ENCODE peak calls at places on chromosomes 7 and 10, in six cellular contexts. I, L, Y, J, A and U are unnamed samples.

GRCh38 chr7:16695621-16696237 is 49.7 kb downstream of the BZW2 start:
- DNase-seq in A (peak), I (peak), L (no peak), Y (peak), J (no peak), U (peak)

GRCh38 chr10:67917169-67917568 is 32.7 kb downstream of the SIRT1 start:
- DNase-seq in I (no peak), J (no peak), Y (no peak), L (no peak), A (no peak), U (no peak)

GRCh38 chr10:105793071-105793470 is 1152.0 kb downstream of the SORCS3 start:
- DNase-seq in J (no peak), A (no peak), I (no peak), Y (no peak), L (no peak), U (no peak)

GRCh38 chr7:151631149-151631967 is 111.7 kb upstream of the RHEB start:
- DNase-seq in Y (peak), A (no peak), J (no peak), I (no peak), L (no peak), U (no peak)

GRCh38 chr10:129767751-129768150 is 196.3 kb downstream of the EBF3 start:
- DNase-seq in I (no peak), Y (no peak), A (no peak), L (no peak), J (no peak), U (no peak)

GRCh38 chr7:78345293-78345692 is 546.7 kb downstream of the PHTF2 start:
- DNase-seq in I (no peak), Y (no peak), A (no peak), J (no peak), L (no peak), U (no peak)

GRCh38 chr7:65746398-65746669 is 126.5 kb upstream of the VKORC1L1 start:
- DNase-seq in Y (peak), L (no peak), A (no peak), I (peak), J (no peak), U (no peak)

GRCh38 chr10:107103174-107104025 is 61.1 kb downstream of the SORCS1 start:
- DNase-seq in Y (no peak), L (no peak), I (no peak), A (no peak), J (no peak), U (no peak)

GRCh38 chr7:95476904-95477594 is 8.7 kb upstream of the ASB4 start:
- DNase-seq in J (peak), L (no peak), A (peak), I (peak), Y (peak), U (peak)

GRCh38 chr10:2928219-2928840 is 139.0 kb upstream of the PFKP start:
- DNase-seq in A (peak), L (peak), Y (peak), J (peak), I (peak), U (peak)

GRCh38 chr7:54080525-54080924 is 461.6 kb upstream of the VSTM2A start:
- DNase-seq in A (no peak), Y (no peak), I (no peak), L (no peak), J (no peak), U (no peak)

GRCh38 chr7:140774371-140774770 is 77.9 kb downstream of the NDUFB2 start:
- DNase-seq in I (no peak), J (no peak), L (no peak), A (no peak), Y (no peak), U (no peak)

GRCh38 chr10:102119417-102120141 is 589 bp downstream of the LDB1 start:
- DNase-seq in J (peak), A (peak), L (peak), Y (peak), I (peak), U (peak)
- TF ChIP-seq POLR2A in J (no peak), A (no peak), L (no peak), Y (no peak), I (no peak), U (peak)

DNA sequence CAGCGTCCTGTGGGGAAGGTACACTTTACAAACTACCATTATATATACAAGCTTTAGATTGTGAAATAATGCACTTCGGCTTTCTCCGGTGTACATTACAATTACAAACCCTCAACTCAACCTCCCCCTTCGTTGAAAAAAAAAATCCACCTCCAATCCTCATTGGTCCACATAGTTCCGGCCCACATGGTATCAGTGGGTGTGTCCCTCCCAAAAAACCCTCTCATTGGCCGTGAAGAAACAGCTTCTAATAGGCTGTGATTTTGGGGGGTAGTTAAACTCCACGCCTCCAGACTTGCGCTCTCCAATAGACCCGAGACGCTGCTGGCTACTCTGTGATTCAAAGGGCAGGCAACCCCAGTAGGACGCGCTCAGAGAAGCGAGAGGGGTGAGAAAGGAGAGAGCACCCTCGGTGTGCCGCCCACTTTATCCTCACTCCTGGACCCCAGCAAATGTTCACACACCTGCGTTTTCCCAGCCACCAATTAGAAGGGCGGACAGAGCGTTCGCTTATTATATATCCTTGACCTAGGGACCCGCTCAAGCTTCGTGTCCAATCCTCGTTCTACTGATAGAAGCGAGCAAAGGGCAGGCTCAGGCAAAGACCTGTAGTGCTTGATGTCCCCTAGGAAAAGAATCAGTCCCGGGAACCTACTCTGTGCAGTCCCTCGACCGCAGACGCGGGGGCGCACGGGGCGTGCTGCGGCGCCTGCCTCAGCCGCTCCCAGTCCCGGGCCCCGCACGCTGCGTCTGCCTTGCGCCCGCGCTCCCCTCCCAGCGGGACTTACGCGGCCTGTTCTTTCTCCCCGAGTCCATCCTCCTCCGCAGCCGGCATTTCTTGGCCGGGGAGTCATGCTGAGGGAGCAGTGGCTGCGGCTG is 991 bp downstream of the PANK1 start:
- DNase-seq in I (peak), A (peak), L (peak), J (peak), Y (peak), U (peak)
- TF ChIP-seq POLR2A in I (peak), A (peak), L (peak), J (peak), Y (peak), U (peak)

GRCh38 chr7:5423272-5423843 is at the start of gene TNRC18:
- DNase-seq in L (no peak), A (peak), J (no peak), Y (no peak), I (no peak), U (no peak)
- TF ChIP-seq POLR2A in L (no peak), A (peak), J (peak), Y (no peak), I (no peak), U (peak)

GRCh38 chr10:102246261-102246660 is 929 bp downstream of the GBF1 start:
- DNase-seq in J (no peak), A (no peak), L (no peak), I (peak), Y (no peak), U (no peak)

GRCh38 chr10:102245932-102246251 is 560 bp downstream of the GBF1 start:
- DNase-seq in J (no peak), Y (no peak), A (no peak), I (no peak), L (no peak), U (no peak)

GRCh38 chr10:102247724-102248123 is 2.4 kb downstream of the GBF1 start:
- DNase-seq in L (no peak), J (no peak), A (no peak), Y (no peak), I (no peak), U (no peak)

GRCh38 chr10:102243304-102243703 is 2.0 kb upstream of the PITX3 start:
- DNase-seq in A (no peak), L (no peak), I (peak), J (no peak), Y (no peak), U (peak)

GRCh38 chr10:102245101-102245931 is at the start of gene GBF1:
- DNase-seq in J (peak), I (peak), A (peak), Y (peak), L (peak), U (peak)
- TF ChIP-seq POLR2A in J (peak), I (peak), A (peak), Y (peak), L (peak), U (peak)

GRCh38 chr7:25963733-25964132 is 188.3 kb upstream of the NFE2L3 start:
- DNase-seq in I (no peak), Y (no peak), J (no peak), A (no peak), L (no peak), U (no peak)
- TF ChIP-seq POLR2A in I (no peak), Y (no peak), J (no peak), A (no peak), L (no peak), U (no peak)

GRCh38 chr10:75108684-75109458 is 2.6 kb upstream of the SAMD8 start:
- DNase-seq in I (no peak), Y (peak), L (no peak), J (peak), A (no peak), U (peak)
- TF ChIP-seq POLR2A in I (no peak), Y (no peak), L (no peak), J (peak), A (no peak), U (no peak)

GRCh38 chr7:27101188-27101905 is 1.1 kb downstream of the HOXA2 start:
- DNase-seq in Y (no peak), I (peak), J (no peak), L (no peak), A (no peak), U (no peak)

GRCh38 chr7:27101906-27102577 is 441 bp downstream of the HOXA2 start:
- DNase-seq in J (no peak), A (no peak), I (peak), L (no peak), Y (no peak), U (no peak)

GRCh38 chr7:27104244-27105149 is 2.0 kb upstream of the HOXA2 start:
- DNase-seq in Y (no peak), A (no peak), I (peak), L (no peak), J (no peak), U (no peak)

GRCh38 chr7:27103489-27104226 is 1.2 kb upstream of the HOXA2 start:
- DNase-seq in L (no peak), Y (no peak), I (peak), A (no peak), J (no peak), U (no peak)

GRCh38 chr7:27102578-27103442 is at the start of gene HOXA2:
- DNase-seq in A (no peak), Y (no peak), L (no peak), I (peak), J (no peak), U (no peak)
- TF ChIP-seq POLR2A in A (no peak), Y (no peak), L (no peak), I (no peak), J (no peak), U (no peak)

GRCh38 chr10:5094265-5095205 is at the start of gene AKR1C3:
- DNase-seq in Y (peak), A (no peak), L (no peak), J (no peak), I (peak), U (no peak)
- TF ChIP-seq POLR2A in Y (peak), A (no peak), L (no peak), J (peak), I (no peak), U (no peak)